ENCODE peak calls at places on chromosomes 12 and 14, in seven cellular contexts. G is EH, Z is posterior cingulate gyrus, I is midbrain, K is HT1080, V is heart right ventricle, J is NCI-H2081. P is an unnamed sample.

GRCh38 chr12:77830502-77830901 is at the start of gene NAV3:
- DNase-seq in Z (no peak), G (no peak), I (no peak), K (no peak), J (no peak), V (peak), P (no peak)

GRCh38 chr12:75087656-75088055 is 122.0 kb downstream of the KCNC2 start:
- DNase-seq in K (peak), I (no peak), V (no peak), J (no peak), G (no peak), Z (no peak), P (no peak)

GRCh38 chr12:96164951-96165858 is 29.0 kb upstream of the ELK3 start:
- DNase-seq in G (no peak), I (no peak), Z (no peak), V (peak), J (no peak), K (no peak), P (no peak)

GRCh38 chr12:65740873-65741600 is 83.2 kb upstream of the HMGA2 start:
- DNase-seq in I (peak), J (no peak), K (peak), Z (peak), G (peak), V (peak), P (peak)

GRCh38 chr12:71955946-71956345 is 17.3 kb downstream of the TPH2 start:
- DNase-seq in J (no peak), I (no peak), V (no peak), G (peak), K (peak), Z (no peak), P (no peak)

GRCh38 chr12:66409195-66409871 is 107.0 kb downstream of the HELB start:
- DNase-seq in Z (no peak), G (peak), K (peak), J (peak), V (peak), I (peak), P (no peak)

GRCh38 chr12:89225401-89225800 is 126.9 kb downstream of the DUSP6 start:
- DNase-seq in J (no peak), Z (no peak), V (no peak), K (peak), I (no peak), G (peak), P (no peak)

GRCh38 chr14:105944632-105945610 is 418.5 kb downstream of the TMEM121 start:
- DNase-seq in J (peak), Z (no peak), K (peak), V (peak), G (no peak), I (no peak), P (peak)

GRCh38 chr12:92987362-92987761 is 58.3 kb upstream of the EEA1 start:
- DNase-seq in I (peak), K (peak), V (peak), J (peak), G (peak), Z (no peak), P (no peak)

GRCh38 chr12:62123721-62124203 is 136.4 kb upstream of the USP15 start:
- DNase-seq in V (peak), K (peak), I (peak), J (peak), Z (peak), G (peak), P (no peak)

GRCh38 chr14:72962829-72963312 is 36.6 kb downstream of the DCAF4 start:
- DNase-seq in G (peak), I (no peak), V (no peak), K (peak), J (peak), Z (no peak), P (no peak)

GRCh38 chr14:33271216-33271615 is 332.5 kb downstream of the NPAS3 start:
- DNase-seq in I (no peak), K (peak), J (no peak), G (no peak), V (no peak), Z (no peak), P (no peak)

GRCh38 chr12:62640910-62641448 is 174.4 kb downstream of the MON2 start:
- DNase-seq in G (peak), I (no peak), J (no peak), V (no peak), Z (no peak), K (peak), P (no peak)

GRCh38 chr12:32836710-32837109 is 59.9 kb downstream of the PKP2 start:
- DNase-seq in V (no peak), J (no peak), Z (no peak), K (peak), G (no peak), I (no peak), P (no peak)

GRCh38 chr14:63893701-63894458 is 41.1 kb downstream of the SYNE2 start:
- DNase-seq in J (no peak), V (peak), Z (no peak), G (peak), K (no peak), I (no peak), P (no peak)

GRCh38 chr14:77044776-77045569 is 16.5 kb upstream of the IRF2BPL start:
- DNase-seq in G (peak), I (no peak), Z (peak), V (no peak), J (no peak), K (no peak), P (no peak)

GRCh38 chr14:74595006-74595735 is 16.9 kb downstream of the LTBP2 start:
- DNase-seq in G (peak), V (peak), I (no peak), Z (peak), J (no peak), K (no peak), P (no peak)